ENCODE peak calls at places on chromosomes 3 and 15, in eight cellular contexts. H, C, D, V, E, B, K and X are unnamed samples.

GRCh38 chr15:88467935-88468528 is 524 bp downstream of the MRPS11 start:
- DNase-seq in H (peak; percentile 20), C (no peak), D (no peak), V (no peak), E (no peak), B (no peak), K (no peak), X (no peak)

GRCh38 chr3:139353920-139354556 is 10.2 kb downstream of the MRPS22 start:
- DNase-seq in H (peak; percentile 64), C (no peak), D (no peak), V (peak; percentile 65), E (no peak), B (peak; percentile 71), K (no peak), X (no peak)

GRCh38 chr15:30065025-30065801 is 17.5 kb upstream of the GOLGA8J start:
- DNase-seq in H (no peak), C (no peak), D (no peak), V (peak; percentile 90), E (no peak), B (peak; percentile 73), K (no peak), X (no peak)

GRCh38 chr3:128800241-128801187 is 74.5 kb downstream of the RAB7A start:
- DNase-seq in H (no peak), C (no peak), D (no peak), V (no peak), E (no peak), B (no peak), K (no peak), X (no peak)

GRCh38 chr3:124297062-124297980 is 305.4 kb upstream of the ROPN1 start:
- DNase-seq in H (no peak), C (no peak), D (no peak), V (no peak), E (no peak), B (peak; percentile 25), K (no peak), X (no peak)

GRCh38 chr3:4061201-4061600 is 242.0 kb upstream of the SETMAR start:
- DNase-seq in H (no peak), C (no peak), D (no peak), V (no peak), E (no peak), B (no peak), K (no peak), X (no peak)

GRCh38 chr3:123660900-123661299 is 76.0 kb upstream of the HACD2 start:
- DNase-seq in H (no peak), C (peak; percentile 94), D (no peak), V (peak; percentile 71), E (no peak), B (no peak), K (no peak), X (no peak)

GRCh38 chr15:70165811-70166284 is 68.1 kb upstream of the TLE3 start:
- DNase-seq in H (no peak), C (no peak), D (peak; percentile 23), V (no peak), E (no peak), B (no peak), K (no peak), X (no peak)

GRCh38 chr15:65286069-65286703 is 497 bp downstream of the PARP16 start:
- DNase-seq in H (peak; percentile 87), C (no peak), D (no peak), V (peak; percentile 3), E (no peak), B (peak; percentile 31), K (no peak), X (peak; percentile 51)

GRCh38 chr3:159045279-159045678 is 243.4 kb downstream of the MFSD1 start:
- DNase-seq in H (no peak), C (no peak), D (no peak), V (no peak), E (no peak), B (no peak), K (no peak), X (no peak)

GRCh38 chr3:59660852-59661624 is 611.2 kb upstream of the CFAP20DC start:
- DNase-seq in H (no peak), C (no peak), D (no peak), V (peak; percentile 18), E (no peak), B (no peak), K (no peak), X (no peak)

GRCh38 chr3:17655743-17656142 is 86.7 kb downstream of the TBC1D5 start:
- DNase-seq in H (no peak), C (no peak), D (no peak), V (no peak), E (no peak), B (no peak), K (no peak), X (no peak)

GRCh38 chr15:34682673-34683072 is 72.1 kb downstream of the GJD2 start:
- DNase-seq in H (no peak), C (no peak), D (no peak), V (peak; percentile 74), E (no peak), B (peak; percentile 28), K (no peak), X (no peak)

GRCh38 chr3:31278532-31278931 is 254.2 kb upstream of the STT3B start:
- DNase-seq in H (no peak), C (no peak), D (no peak), V (no peak), E (no peak), B (no peak), K (no peak), X (no peak)

GRCh38 chr15:25883860-25884259 is 20.7 kb upstream of the ATP10A start:
- DNase-seq in H (no peak), C (no peak), D (no peak), V (peak; percentile 81), E (no peak), B (peak; percentile 97), K (no peak), X (no peak)

GRCh38 chr3:73786346-73786807 is 161.6 kb upstream of the PDZRN3 start:
- DNase-seq in H (no peak), C (peak; percentile 63), D (no peak), V (peak; percentile 93), E (no peak), B (peak; percentile 73), K (no peak), X (no peak)

GRCh38 chr3:2774485-2774884 is 335.7 kb downstream of the IL5RA start:
- DNase-seq in H (no peak), C (no peak), D (no peak), V (no peak), E (no peak), B (no peak), K (no peak), X (no peak)

GRCh38 chr15:52783191-52783829 is 6.8 kb downstream of the ONECUT1 start:
- DNase-seq in H (peak; percentile 92), C (no peak), D (no peak), V (no peak), E (peak; percentile 48), B (no peak), K (no peak), X (no peak)